ENCODE peak calls at places on chromosomes 13 and 19, in eight cellular contexts. C, G, K, R, T, E, M and A are unnamed samples.

GRCh38 chr13:54029226-54029625 is 1000.6 kb downstream of the OLFM4 start:
- DNase-seq in C (no peak), G (no peak), K (no peak), R (no peak), T (no peak), E (no peak), M (peak; percentile 28), A (peak; percentile 99)

GRCh38 chr13:40433577-40433976 is 232.9 kb downstream of the FOXO1 start:
- DNase-seq in C (no peak), G (peak; percentile 22), K (no peak), R (no peak), T (no peak), E (no peak), M (no peak), A (no peak)

GRCh38 chr19:10766681-10767201 is 48.9 kb downstream of the DNM2 start:
- DNase-seq in C (no peak), G (no peak), K (no peak), R (no peak), T (peak; percentile 60), E (no peak), M (peak; percentile 83), A (no peak)

GRCh38 chr13:110309661-110310524 is 2.8 kb downstream of the COL4A2 start:
- DNase-seq in C (no peak), G (no peak), K (no peak), R (no peak), T (no peak), E (peak; percentile 17), M (no peak), A (no peak)

GRCh38 chr13:51829236-51829899 is 15.6 kb downstream of the TMEM272 start:
- DNase-seq in C (no peak), G (no peak), K (no peak), R (no peak), T (no peak), E (no peak), M (no peak), A (no peak)

GRCh38 chr19:49071860-49072547 is 495 bp downstream of the KCNA7 start:
- DNase-seq in C (peak; percentile 82), G (no peak), K (no peak), R (no peak), T (no peak), E (no peak), M (no peak), A (no peak)

GRCh38 chr19:41427647-41428480 is 690 bp upstream of the B3GNT8 start:
- DNase-seq in C (peak; percentile 30), G (peak; percentile 56), K (no peak), R (no peak), T (no peak), E (peak; percentile 56), M (peak; percentile 56), A (peak; percentile 90)

GRCh38 chr13:30734434-30734833 is 909 bp upstream of the ALOX5AP start:
- DNase-seq in C (no peak), G (no peak), K (peak; percentile 44), R (no peak), T (no peak), E (no peak), M (no peak), A (no peak)

GRCh38 chr13:90918551-90918950 is 428.9 kb upstream of the MIR17HG start:
- DNase-seq in C (no peak), G (no peak), K (no peak), R (no peak), T (no peak), E (no peak), M (no peak), A (no peak)

GRCh38 chr13:94305463-94305862 is 174.0 kb downstream of the DCT start:
- DNase-seq in C (no peak), G (no peak), K (peak; percentile 17), R (no peak), T (no peak), E (no peak), M (no peak), A (no peak)

GRCh38 chr19:48053856-48054255 is 10.0 kb upstream of the CABP5 start:
- DNase-seq in C (no peak), G (no peak), K (no peak), R (no peak), T (no peak), E (no peak), M (no peak), A (no peak)

GRCh38 chr13:46656786-46657185 is 103.8 kb downstream of the LRCH1 start:
- DNase-seq in C (no peak), G (no peak), K (no peak), R (no peak), T (no peak), E (no peak), M (no peak), A (no peak)

GRCh38 chr19:35756373-35757230 is at the start of gene HSPB6:
- DNase-seq in C (no peak), G (no peak), K (no peak), R (no peak), T (no peak), E (peak; percentile 62), M (peak; percentile 50), A (no peak)

GRCh38 chr13:28792992-28793391 is 27.1 kb upstream of the MTUS2 start:
- DNase-seq in C (no peak), G (no peak), K (peak; percentile 16), R (no peak), T (no peak), E (no peak), M (no peak), A (no peak)

GRCh38 chr13:51034906-51035305 is 76.2 kb downstream of the C13orf42 start:
- DNase-seq in C (no peak), G (no peak), K (no peak), R (no peak), T (no peak), E (no peak), M (no peak), A (no peak)

GRCh38 chr19:12837225-12837624 is 1.1 kb upstream of the MAST1 start:
- DNase-seq in C (no peak), G (no peak), K (no peak), R (no peak), T (no peak), E (no peak), M (no peak), A (no peak)

GRCh38 chr13:70023506-70023905 is 84.1 kb upstream of the ATXN8OS start:
- DNase-seq in C (no peak), G (no peak), K (no peak), R (no peak), T (no peak), E (no peak), M (no peak), A (no peak)

GRCh38 chr13:49023441-49023840 is 47.7 kb downstream of the FNDC3A start:
- DNase-seq in C (no peak), G (no peak), K (peak; percentile 59), R (no peak), T (no peak), E (no peak), M (no peak), A (no peak)

GRCh38 chr13:85626603-85627002 is 172.6 kb downstream of the SLITRK6 start:
- DNase-seq in C (no peak), G (no peak), K (no peak), R (no peak), T (no peak), E (no peak), M (no peak), A (no peak)

GRCh38 chr19:16849168-16849567 is 20.0 kb downstream of the SIN3B start:
- DNase-seq in C (no peak), G (no peak), K (no peak), R (no peak), T (no peak), E (no peak), M (no peak), A (no peak)